ENCODE peak calls at places on chromosomes 11 and 22, in four cellular contexts. One of them, this sample, is unnamed.

GRCh38 chr11:32310218-32310601 is 125.1 kb downstream of the WT1 start:
- DNase-seq in effector memory CD4-positive, alpha-beta T cell: no peak
- DNase-seq in RWPE1: no peak
- DNase-seq in adrenal gland: no peak
- DNase-seq in this sample: no peak

GRCh38 chr11:72652871-72653615 is 21.2 kb downstream of the PDE2A start:
- DNase-seq in effector memory CD4-positive, alpha-beta T cell: no peak
- DNase-seq in RWPE1: no peak
- DNase-seq in adrenal gland: no peak
- DNase-seq in this sample: no peak

GRCh38 chr11:77144196-77144853 is 16.3 kb downstream of the MYO7A start:
- DNase-seq in effector memory CD4-positive, alpha-beta T cell: no peak
- DNase-seq in RWPE1: no peak
- DNase-seq in adrenal gland: no peak
- DNase-seq in this sample: no peak

GRCh38 chr11:28702450-28702790 is 594.2 kb downstream of the METTL15 start:
- DNase-seq in effector memory CD4-positive, alpha-beta T cell: no peak
- DNase-seq in RWPE1: peak; percentile 46
- DNase-seq in adrenal gland: no peak
- DNase-seq in this sample: no peak

GRCh38 chr11:103656382-103656781 is 380.1 kb upstream of the DDI1 start:
- DNase-seq in effector memory CD4-positive, alpha-beta T cell: no peak
- DNase-seq in RWPE1: no peak
- DNase-seq in adrenal gland: no peak
- DNase-seq in this sample: no peak

GRCh38 chr22:32502346-32502745 is 27.7 kb downstream of the FBXO7 start:
- DNase-seq in effector memory CD4-positive, alpha-beta T cell: no peak
- DNase-seq in RWPE1: no peak
- DNase-seq in adrenal gland: no peak
- DNase-seq in this sample: no peak

GRCh38 chr11:131694526-131695424 is 324.4 kb downstream of the NTM start:
- DNase-seq in effector memory CD4-positive, alpha-beta T cell: no peak
- DNase-seq in RWPE1: peak; percentile 71
- DNase-seq in adrenal gland: peak; percentile 85
- DNase-seq in this sample: peak; percentile 62

GRCh38 chr11:78268516-78269410 is 80.0 kb downstream of the USP35 start:
- DNase-seq in effector memory CD4-positive, alpha-beta T cell: no peak
- DNase-seq in RWPE1: no peak
- DNase-seq in adrenal gland: no peak
- DNase-seq in this sample: no peak

GRCh38 chr11:62545437-62546243 is 966 bp downstream of the AHNAK start:
- DNase-seq in effector memory CD4-positive, alpha-beta T cell: peak; percentile 66
- DNase-seq in RWPE1: peak; percentile 96
- DNase-seq in adrenal gland: peak; percentile 94
- DNase-seq in this sample: no peak

GRCh38 chr22:23106906-23107367 is 34.9 kb downstream of the RSPH14 start:
- DNase-seq in effector memory CD4-positive, alpha-beta T cell: no peak
- DNase-seq in RWPE1: no peak
- DNase-seq in adrenal gland: no peak
- DNase-seq in this sample: no peak

GRCh38 chr22:50305658-50306566 is 1.5 kb downstream of the PLXNB2 start:
- DNase-seq in effector memory CD4-positive, alpha-beta T cell: no peak
- DNase-seq in RWPE1: peak; percentile 94
- DNase-seq in adrenal gland: peak; percentile 91
- DNase-seq in this sample: no peak

GRCh38 chr11:16223558-16223957 is 132.8 kb downstream of the SOX6 start:
- DNase-seq in effector memory CD4-positive, alpha-beta T cell: no peak
- DNase-seq in RWPE1: no peak
- DNase-seq in adrenal gland: no peak
- DNase-seq in this sample: no peak

GRCh38 chr11:65947133-65947532 is 1.9 kb downstream of the TSGA10IP start:
- DNase-seq in effector memory CD4-positive, alpha-beta T cell: no peak
- DNase-seq in RWPE1: no peak
- DNase-seq in adrenal gland: no peak
- DNase-seq in this sample: no peak

GRCh38 chr11:129375731-129376657 is at the start of gene BARX2:
- DNase-seq in effector memory CD4-positive, alpha-beta T cell: no peak
- DNase-seq in RWPE1: peak; percentile 51
- DNase-seq in adrenal gland: peak; percentile 39
- DNase-seq in this sample: no peak

GRCh38 chr11:20042025-20042639 is 118.1 kb downstream of the DBX1 start:
- DNase-seq in effector memory CD4-positive, alpha-beta T cell: no peak
- DNase-seq in RWPE1: no peak
- DNase-seq in adrenal gland: no peak
- DNase-seq in this sample: no peak

GRCh38 chr22:45490836-45491235 is 11.8 kb upstream of the FBLN1 start:
- DNase-seq in effector memory CD4-positive, alpha-beta T cell: no peak
- DNase-seq in RWPE1: no peak
- DNase-seq in adrenal gland: no peak
- DNase-seq in this sample: no peak

GRCh38 chr11:105071060-105071732 is 26.1 kb upstream of the CARD16 start:
- DNase-seq in effector memory CD4-positive, alpha-beta T cell: peak; percentile 5
- DNase-seq in RWPE1: no peak
- DNase-seq in adrenal gland: no peak
- DNase-seq in this sample: no peak

GRCh38 chr11:63537293-63538101 is 889 bp downstream of the PLAAT4 start:
- DNase-seq in effector memory CD4-positive, alpha-beta T cell: no peak
- DNase-seq in RWPE1: no peak
- DNase-seq in adrenal gland: no peak
- DNase-seq in this sample: no peak

GRCh38 chr11:10906521-10906920 is 48.7 kb upstream of the ZBED5 start:
- DNase-seq in effector memory CD4-positive, alpha-beta T cell: no peak
- DNase-seq in RWPE1: no peak
- DNase-seq in adrenal gland: no peak
- DNase-seq in this sample: no peak

GRCh38 chr22:28759861-28760560 is 12.5 kb upstream of the CCDC117 start:
- DNase-seq in effector memory CD4-positive, alpha-beta T cell: no peak
- DNase-seq in RWPE1: no peak
- DNase-seq in adrenal gland: no peak
- DNase-seq in this sample: peak; percentile 9

GRCh38 chr22:23408321-23408720 is 171.8 kb downstream of the IGLL1 start:
- DNase-seq in effector memory CD4-positive, alpha-beta T cell: no peak
- DNase-seq in RWPE1: no peak
- DNase-seq in adrenal gland: no peak
- DNase-seq in this sample: no peak

GRCh38 chr11:3169235-3169951 is 4.3 kb upstream of the OSBPL5 start:
- DNase-seq in effector memory CD4-positive, alpha-beta T cell: no peak
- DNase-seq in RWPE1: peak; percentile 31
- DNase-seq in adrenal gland: no peak
- DNase-seq in this sample: no peak

GRCh38 chr11:7577226-7577882 is 63.6 kb downstream of the PPFIBP2 start:
- DNase-seq in effector memory CD4-positive, alpha-beta T cell: no peak
- DNase-seq in RWPE1: no peak
- DNase-seq in adrenal gland: no peak
- DNase-seq in this sample: peak; percentile 80

GRCh38 chr22:30821863-30822215 is 127.2 kb downstream of the OSBP2 start:
- DNase-seq in effector memory CD4-positive, alpha-beta T cell: no peak
- DNase-seq in RWPE1: no peak
- DNase-seq in adrenal gland: no peak
- DNase-seq in this sample: no peak

GRCh38 chr11:42085736-42086135 is 626.3 kb upstream of the LRRC4C start:
- DNase-seq in effector memory CD4-positive, alpha-beta T cell: no peak
- DNase-seq in RWPE1: no peak
- DNase-seq in adrenal gland: no peak
- DNase-seq in this sample: no peak

GRCh38 chr11:2120359-2121100 is 18.7 kb downstream of the IGF2 start:
- DNase-seq in effector memory CD4-positive, alpha-beta T cell: no peak
- DNase-seq in RWPE1: no peak
- DNase-seq in adrenal gland: no peak
- DNase-seq in this sample: no peak

GRCh38 chr11:79466411-79466810 is 25.6 kb upstream of the TENM4 start:
- DNase-seq in effector memory CD4-positive, alpha-beta T cell: no peak
- DNase-seq in RWPE1: peak; percentile 45
- DNase-seq in adrenal gland: no peak
- DNase-seq in this sample: no peak

GRCh38 chr22:50444663-50445062 is 30.2 kb downstream of the SBF1 start:
- DNase-seq in effector memory CD4-positive, alpha-beta T cell: no peak
- DNase-seq in RWPE1: no peak
- DNase-seq in adrenal gland: peak; percentile 69
- DNase-seq in this sample: no peak

GRCh38 chr22:48491451-48491941 is 1336.2 kb downstream of the BRD1 start:
- DNase-seq in effector memory CD4-positive, alpha-beta T cell: no peak
- DNase-seq in RWPE1: no peak
- DNase-seq in adrenal gland: no peak
- DNase-seq in this sample: peak; percentile 22

GRCh38 chr22:33658775-33659174 is 261.5 kb downstream of the LARGE1 start:
- DNase-seq in effector memory CD4-positive, alpha-beta T cell: no peak
- DNase-seq in RWPE1: no peak
- DNase-seq in adrenal gland: peak; percentile 34
- DNase-seq in this sample: no peak

GRCh38 chr11:121451982-121452608 is at the start of gene SORL1:
- DNase-seq in effector memory CD4-positive, alpha-beta T cell: peak; percentile 56
- DNase-seq in RWPE1: peak; percentile 58
- DNase-seq in adrenal gland: peak; percentile 68
- DNase-seq in this sample: no peak

DNA sequence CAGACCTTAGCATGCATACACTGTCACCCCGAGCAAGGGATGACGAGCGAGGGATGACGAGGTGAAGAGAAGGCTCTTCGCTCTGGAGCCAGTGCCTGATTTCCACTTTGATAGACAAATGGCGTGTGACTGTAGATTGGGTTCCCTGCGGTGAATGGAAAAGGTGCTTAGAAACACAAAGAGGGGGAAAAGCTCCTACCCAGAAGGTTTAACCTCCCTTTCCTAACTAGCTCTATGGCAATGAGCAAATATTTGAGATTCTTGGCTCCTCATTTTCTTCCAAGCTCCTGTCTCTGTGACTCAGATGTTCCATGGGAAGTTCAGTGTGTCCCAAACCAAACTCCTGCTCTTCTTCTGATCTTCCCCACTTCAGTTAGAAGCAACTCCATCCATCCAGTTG is 108.1 kb upstream of the CADM1 start:
- DNase-seq in effector memory CD4-positive, alpha-beta T cell: no peak
- DNase-seq in RWPE1: no peak
- DNase-seq in adrenal gland: no peak
- DNase-seq in this sample: no peak
- H3K27ac ChIP-seq in effector memory CD4-positive, alpha-beta T cell: no peak overlapping the region
- H3K27ac ChIP-seq in RWPE1: no peak overlapping the region
- H3K27ac ChIP-seq in adrenal gland: no peak overlapping the region
- H3K27ac ChIP-seq in this sample: no peak overlapping the region

DNA sequence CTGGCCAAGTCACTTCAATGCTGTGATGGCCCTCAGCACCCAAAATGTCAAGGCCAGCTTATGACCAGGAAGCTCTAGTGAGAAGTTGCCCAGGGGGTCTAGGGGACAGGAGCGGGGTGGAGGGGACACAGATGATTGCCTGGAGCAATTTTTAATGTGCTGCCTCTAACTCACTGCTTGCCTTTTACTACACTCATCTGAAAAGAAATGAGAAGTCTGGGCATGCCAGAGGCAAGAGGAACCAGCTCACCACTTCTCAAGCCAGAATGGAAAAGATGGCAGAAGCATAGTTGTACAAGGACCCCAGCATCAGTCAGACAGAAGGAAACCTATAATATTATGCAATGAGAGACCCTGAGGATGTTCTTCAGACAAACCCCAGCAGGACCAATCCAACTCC is 2.0 kb downstream of the SMCO4 start:
- DNase-seq in effector memory CD4-positive, alpha-beta T cell: no peak
- DNase-seq in RWPE1: no peak
- DNase-seq in adrenal gland: no peak
- DNase-seq in this sample: no peak
- H3K27ac ChIP-seq in effector memory CD4-positive, alpha-beta T cell: no peak overlapping the region
- H3K27ac ChIP-seq in RWPE1: no peak overlapping the region
- H3K27ac ChIP-seq in adrenal gland: peak overlapping the region; percentile 90
- H3K27ac ChIP-seq in this sample: no peak overlapping the region

GRCh38 chr22:36360871-36361383 is 26.8 kb downstream of the MYH9 start:
- DNase-seq in effector memory CD4-positive, alpha-beta T cell: no peak
- DNase-seq in RWPE1: no peak
- DNase-seq in adrenal gland: no peak
- DNase-seq in this sample: no peak

GRCh38 chr22:36362077-36362476 is 25.7 kb downstream of the MYH9 start:
- DNase-seq in effector memory CD4-positive, alpha-beta T cell: no peak
- DNase-seq in RWPE1: no peak
- DNase-seq in adrenal gland: no peak
- DNase-seq in this sample: no peak

GRCh38 chr22:36359172-36359973 is 28.4 kb downstream of the MYH9 start:
- DNase-seq in effector memory CD4-positive, alpha-beta T cell: no peak
- DNase-seq in RWPE1: no peak
- DNase-seq in adrenal gland: no peak
- DNase-seq in this sample: no peak

GRCh38 chr22:36358533-36359171 is 29.1 kb downstream of the MYH9 start:
- DNase-seq in effector memory CD4-positive, alpha-beta T cell: no peak
- DNase-seq in RWPE1: no peak
- DNase-seq in adrenal gland: no peak
- DNase-seq in this sample: no peak

DNA sequence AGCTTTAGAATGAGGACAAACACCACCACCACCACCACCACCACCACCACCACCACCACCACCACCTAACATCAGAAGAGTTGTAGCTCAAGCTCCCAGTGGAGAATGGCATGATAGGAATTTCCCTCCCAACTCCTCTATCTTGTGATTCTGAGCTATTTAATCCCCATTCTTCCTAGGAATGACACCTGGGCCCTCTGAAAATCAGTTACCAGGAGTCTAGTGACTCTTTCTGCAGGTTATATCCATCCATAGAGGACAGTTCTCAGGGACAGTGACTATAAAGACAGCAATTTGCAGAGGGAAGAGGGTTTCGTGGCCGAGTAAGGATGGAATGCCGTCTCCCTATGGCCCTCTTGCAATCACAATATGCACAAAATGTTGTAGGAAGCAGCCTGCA is 27.8 kb downstream of the MYH9 start:
- DNase-seq in effector memory CD4-positive, alpha-beta T cell: no peak
- DNase-seq in RWPE1: no peak
- DNase-seq in adrenal gland: no peak
- DNase-seq in this sample: no peak
- H3K27ac ChIP-seq in effector memory CD4-positive, alpha-beta T cell: peak overlapping the region; percentile 76
- H3K27ac ChIP-seq in RWPE1: peak overlapping the region; percentile 89
- H3K27ac ChIP-seq in adrenal gland: no peak overlapping the region
- H3K27ac ChIP-seq in this sample: no peak overlapping the region

DNA sequence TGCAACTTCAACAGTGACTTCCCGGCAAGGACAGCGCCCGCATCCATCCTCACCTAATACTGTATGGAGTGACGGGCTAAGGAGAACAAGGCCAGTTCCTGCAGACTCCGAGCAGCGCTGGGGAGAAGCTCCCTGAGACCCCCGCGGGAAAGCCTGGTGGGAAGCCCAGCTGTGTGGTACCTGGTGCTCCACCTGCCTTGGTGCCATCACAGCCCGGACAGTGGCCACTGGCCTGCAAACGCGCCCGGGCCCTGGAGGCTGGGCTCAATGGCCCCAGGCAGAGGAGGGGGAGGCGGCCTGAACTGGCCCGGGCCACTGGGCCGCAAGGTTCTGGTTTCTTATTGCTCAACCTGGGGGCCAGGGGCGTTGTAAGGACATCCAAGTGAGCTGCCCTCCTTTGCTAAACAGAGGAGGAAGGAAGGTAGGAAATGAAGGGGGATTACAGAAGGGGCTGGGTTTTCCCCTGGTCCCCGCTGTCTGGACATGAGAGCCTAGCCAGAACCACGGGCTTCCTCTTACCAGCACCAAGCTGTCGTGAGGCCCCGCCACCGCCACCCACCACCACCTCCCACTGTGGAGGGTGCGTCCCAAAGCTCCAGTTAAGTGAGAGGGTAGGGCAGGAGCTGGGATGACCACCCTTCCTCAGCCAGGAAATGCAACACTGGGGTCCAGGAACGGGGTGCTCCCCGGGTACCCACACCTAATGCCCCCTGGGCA is 8.5 kb upstream of the CDC42BPG start:
- DNase-seq in effector memory CD4-positive, alpha-beta T cell: no peak
- DNase-seq in RWPE1: no peak
- DNase-seq in adrenal gland: no peak
- DNase-seq in this sample: no peak
- H3K27ac ChIP-seq in effector memory CD4-positive, alpha-beta T cell: peak overlapping the region; percentile 81
- H3K27ac ChIP-seq in RWPE1: peak overlapping the region; percentile 99
- H3K27ac ChIP-seq in adrenal gland: no peak overlapping the region
- H3K27ac ChIP-seq in this sample: no peak overlapping the region

This sample was measured in caudate nucleus.